ENCODE peak calls at places on chromosomes 3 and 15, in nine cellular contexts. R is transverse colon, Z is epithelial cell of proximal tubule, A is A549, O is omental fat pad, D is IMR-90, F is gastrocnemius medialis, J is tibial artery, U is fibroblast of lung. E is an unnamed sample.

GRCh38 chr15:88908697-88909621 is 4.2 kb downstream of the MFGE8 start:
- DNase-seq in D (peak; percentile 73), F (no peak), R (no peak), O (no peak), J (no peak), A (no peak), U (peak; percentile 61), Z (no peak), E (no peak)

GRCh38 chr15:89089316-89090230 is 1.3 kb downstream of the ABHD2 start:
- DNase-seq in O (no peak), Z (no peak), J (no peak), U (no peak), R (no peak), D (no peak), A (no peak), F (no peak), E (no peak)

GRCh38 chr15:74403981-74404563 is 29.7 kb downstream of the SEMA7A start:
- DNase-seq in A (no peak), U (no peak), F (no peak), R (no peak), J (no peak), D (no peak), O (no peak), Z (no peak), E (no peak)

GRCh38 chr3:186844908-186845307 is 2.4 kb downstream of the ADIPOQ start:
- DNase-seq in R (no peak), J (no peak), O (no peak), Z (no peak), D (no peak), F (no peak), A (no peak), U (no peak), E (no peak)

GRCh38 chr3:178385280-178385952 is 150.8 kb upstream of the KCNMB2 start:
- DNase-seq in Z (no peak), R (no peak), U (peak; percentile 39), J (no peak), O (no peak), D (peak; percentile 51), A (peak; percentile 5), F (no peak), E (no peak)

GRCh38 chr3:142724682-142725351 is 983 bp downstream of the TRPC1 start:
- DNase-seq in Z (peak; percentile 7), O (no peak), F (peak; percentile 2), J (peak; percentile 31), D (peak; percentile 18), U (peak; percentile 40), A (peak; percentile 78), R (peak; percentile 15), E (peak; percentile 38)

GRCh38 chr3:66598168-66598567 is 97.3 kb upstream of the LRIG1 start:
- DNase-seq in D (peak; percentile 76), F (no peak), A (no peak), O (no peak), J (no peak), U (peak; percentile 92), R (no peak), Z (no peak), E (no peak)

GRCh38 chr15:70576683-70577082 is 186.7 kb downstream of the UACA start:
- DNase-seq in A (no peak), Z (no peak), J (no peak), O (no peak), D (no peak), R (no peak), F (no peak), U (peak; percentile 37), E (no peak)

GRCh38 chr3:103644450-103644849 is 1209.6 kb downstream of the ZPLD1 start:
- DNase-seq in O (no peak), U (peak; percentile 45), F (no peak), A (no peak), Z (no peak), J (no peak), D (no peak), R (no peak), E (no peak)

GRCh38 chr3:46585799-46586693 is 19.9 kb upstream of the LRRC2 start:
- DNase-seq in F (no peak), O (no peak), D (no peak), J (no peak), Z (peak; percentile 39), U (no peak), A (peak; percentile 9), R (no peak), E (no peak)

GRCh38 chr3:188362405-188362831 is 208.5 kb downstream of the LPP start:
- DNase-seq in Z (no peak), R (no peak), J (no peak), F (no peak), O (no peak), U (peak; percentile 95), D (peak; percentile 69), A (peak; percentile 91), E (no peak)

GRCh38 chr15:42275780-42276395 is 2.7 kb upstream of the TMEM87A start:
- DNase-seq in R (no peak), F (no peak), U (no peak), O (no peak), A (no peak), D (no peak), J (no peak), Z (no peak), E (no peak)

GRCh38 chr3:127729556-127730056 is 56.9 kb downstream of the ABTB1 start:
- DNase-seq in U (no peak), A (no peak), F (no peak), R (no peak), O (no peak), D (peak; percentile 16), J (no peak), Z (no peak), E (no peak)

GRCh38 chr15:57144448-57144847 is 226.0 kb downstream of the TCF12 start:
- DNase-seq in R (no peak), A (no peak), O (no peak), J (peak; percentile 36), D (no peak), Z (no peak), F (no peak), U (no peak), E (no peak)

GRCh38 chr3:196323723-196324122 is 5.7 kb upstream of the DYNLT2B start:
- DNase-seq in A (no peak), F (no peak), D (peak; percentile 47), R (no peak), J (no peak), Z (no peak), O (no peak), U (no peak), E (no peak)

GRCh38 chr15:83208357-83208661 is 686 bp upstream of the HDGFL3 start:
- DNase-seq in D (no peak), U (no peak), A (peak; percentile 65), J (no peak), R (peak; percentile 9), O (no peak), F (no peak), Z (no peak), E (no peak)

GRCh38 chr3:174863488-174863887 is 4.4 kb downstream of the NAALADL2 start:
- DNase-seq in A (no peak), J (no peak), D (peak; percentile 37), U (no peak), F (no peak), R (no peak), O (no peak), Z (no peak), E (no peak)

GRCh38 chr3:147987549-147987948 is 578.4 kb downstream of the ZIC1 start:
- DNase-seq in J (no peak), F (no peak), D (no peak), R (no peak), Z (no peak), A (no peak), U (no peak), O (no peak), E (no peak)

GRCh38 chr3:124053871-124054270 is 61.9 kb upstream of the ROPN1 start:
- DNase-seq in F (no peak), U (peak; percentile 23), O (no peak), R (no peak), J (no peak), D (no peak), A (no peak), Z (no peak), E (no peak)

GRCh38 chr3:122063908-122064307 is 8.7 kb downstream of the CD86 start:
- DNase-seq in O (no peak), R (no peak), U (no peak), Z (no peak), D (no peak), J (no peak), A (no peak), F (no peak), E (no peak)

DNA sequence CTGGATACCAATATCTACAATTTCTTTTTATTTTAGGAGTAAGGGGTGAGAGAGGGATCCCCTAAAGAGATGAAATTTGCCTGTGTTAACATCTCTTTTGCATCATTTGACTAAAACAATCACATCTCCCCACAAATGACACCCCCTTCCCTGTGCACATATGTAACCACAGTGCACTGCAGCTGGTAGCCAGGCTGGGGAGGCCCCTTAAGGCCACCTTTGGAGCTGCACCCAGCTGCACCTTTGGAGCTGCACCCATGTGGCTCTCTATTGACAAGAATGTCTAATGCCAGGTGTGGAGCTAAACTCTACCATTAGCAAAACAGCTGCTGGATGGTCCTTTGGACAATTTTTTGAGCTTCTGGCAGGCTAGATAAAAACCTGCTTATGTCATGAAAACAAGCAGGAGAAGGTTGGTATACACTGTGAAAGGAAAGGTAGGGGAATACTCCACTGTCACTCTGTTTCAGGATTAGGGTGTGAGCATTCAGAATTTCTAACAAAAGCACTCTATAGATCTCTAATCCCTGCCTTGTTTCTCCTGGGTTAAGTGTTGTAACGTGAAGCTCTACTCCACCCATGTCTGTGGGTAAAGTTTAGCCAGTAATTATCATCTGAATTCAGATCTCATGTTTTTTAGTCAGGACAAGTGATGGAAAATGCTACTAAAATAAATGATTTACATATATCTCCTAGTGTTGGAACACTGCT is 52.1 kb downstream of the TFG start:
- DNase-seq in D (no peak), J (no peak), A (peak; percentile 21), Z (no peak), O (no peak), U (no peak), R (peak; percentile 17), F (no peak), E (no peak)
- TF ChIP-seq CTCF in D (no peak), J (no peak), A (no peak), Z (peak; percentile 47), O (no peak), U (no peak), R (peak; percentile 12), F (no peak), E (peak; percentile 30)

GRCh38 chr3:70539908-70540307 is 227.5 kb upstream of the MDFIC2 start:
- DNase-seq in A (peak; percentile 17), O (no peak), F (no peak), J (no peak), R (no peak), Z (no peak), D (no peak), U (no peak), E (no peak)
- TF ChIP-seq CTCF in A (no peak), O (no peak), F (no peak), J (no peak), R (no peak), Z (peak; percentile 31), D (no peak), U (no peak), E (peak; percentile 19)

GRCh38 chr3:72299321-72299802 is 514.4 kb upstream of the PROK2 start:
- DNase-seq in O (no peak), R (no peak), D (peak; percentile 59), J (no peak), A (no peak), Z (no peak), F (no peak), U (peak; percentile 83), E (no peak)
- TF ChIP-seq CTCF in O (no peak), R (no peak), D (no peak), J (no peak), A (no peak), Z (no peak), F (no peak), U (no peak), E (no peak)

GRCh38 chr15:63600646-63601025 is 3.4 kb downstream of the FBXL22 start:
- DNase-seq in F (peak; percentile 74), D (peak; percentile 93), A (peak; percentile 96), O (no peak), U (peak; percentile 95), R (peak; percentile 91), J (peak; percentile 77), Z (no peak), E (peak; percentile 70)
- TF ChIP-seq CTCF in F (peak; percentile 31), D (peak; percentile 30), A (peak; percentile 46), O (no peak), U (no peak), R (no peak), J (no peak), Z (no peak), E (no peak)